ENCODE peak calls at places on chromosomes 5 and 9, in eight cellular contexts. One of them, this sample, is unnamed.

GRCh38 chr5:176543428-176544182 is 5.5 kb upstream of the CDHR2 start:
- DNase-seq in GM23248: peak; percentile 73
- DNase-seq in fibroblast of mammary gland: no peak
- DNase-seq in MCF 10A: peak; percentile 75
- DNase-seq in DMS153: peak; percentile 22
- DNase-seq in activated CD8-positive, alpha-beta memory T cell treated with anti-CD3 and anti-CD28 coated beads, Interleukin-2, amount 50 U/mL, for 48 hours: peak; percentile 88
- DNase-seq in ELF-1: peak; percentile 76
- DNase-seq in KBM-7: peak; percentile 80
- DNase-seq in this sample: peak; percentile 74

GRCh38 chr9:6907772-6908381 is 150.1 kb downstream of the KDM4C start:
- DNase-seq in GM23248: peak; percentile 48
- DNase-seq in fibroblast of mammary gland: peak; percentile 58
- DNase-seq in MCF 10A: peak; percentile 52
- DNase-seq in DMS153: no peak
- DNase-seq in activated CD8-positive, alpha-beta memory T cell treated with anti-CD3 and anti-CD28 coated beads, Interleukin-2, amount 50 U/mL, for 48 hours: no peak
- DNase-seq in ELF-1: no peak
- DNase-seq in KBM-7: peak; percentile 31
- DNase-seq in this sample: peak; percentile 7

GRCh38 chr9:31027678-31028077 is 1356.8 kb upstream of the ACO1 start:
- DNase-seq in GM23248: no peak
- DNase-seq in fibroblast of mammary gland: no peak
- DNase-seq in MCF 10A: no peak
- DNase-seq in DMS153: no peak
- DNase-seq in activated CD8-positive, alpha-beta memory T cell treated with anti-CD3 and anti-CD28 coated beads, Interleukin-2, amount 50 U/mL, for 48 hours: no peak
- DNase-seq in ELF-1: no peak
- DNase-seq in KBM-7: no peak
- DNase-seq in this sample: no peak

GRCh38 chr5:54146390-54146789 is 164.0 kb downstream of the ARL15 start:
- DNase-seq in GM23248: no peak
- DNase-seq in fibroblast of mammary gland: no peak
- DNase-seq in MCF 10A: no peak
- DNase-seq in DMS153: no peak
- DNase-seq in activated CD8-positive, alpha-beta memory T cell treated with anti-CD3 and anti-CD28 coated beads, Interleukin-2, amount 50 U/mL, for 48 hours: no peak
- DNase-seq in ELF-1: no peak
- DNase-seq in KBM-7: no peak
- DNase-seq in this sample: no peak

GRCh38 chr5:160269017-160269416 is 39.7 kb downstream of the FABP6 start:
- DNase-seq in GM23248: peak; percentile 57
- DNase-seq in fibroblast of mammary gland: peak; percentile 84
- DNase-seq in MCF 10A: peak; percentile 90
- DNase-seq in DMS153: peak; percentile 49
- DNase-seq in activated CD8-positive, alpha-beta memory T cell treated with anti-CD3 and anti-CD28 coated beads, Interleukin-2, amount 50 U/mL, for 48 hours: no peak
- DNase-seq in ELF-1: peak; percentile 77
- DNase-seq in KBM-7: peak; percentile 81
- DNase-seq in this sample: no peak

GRCh38 chr5:170854550-170854949 is 7.3 kb upstream of the RANBP17 start:
- DNase-seq in GM23248: no peak
- DNase-seq in fibroblast of mammary gland: no peak
- DNase-seq in MCF 10A: no peak
- DNase-seq in DMS153: no peak
- DNase-seq in activated CD8-positive, alpha-beta memory T cell treated with anti-CD3 and anti-CD28 coated beads, Interleukin-2, amount 50 U/mL, for 48 hours: no peak
- DNase-seq in ELF-1: no peak
- DNase-seq in KBM-7: no peak
- DNase-seq in this sample: no peak

GRCh38 chr9:99823392-99824377 is 2.0 kb downstream of the NR4A3 start:
- DNase-seq in GM23248: peak; percentile 71
- DNase-seq in fibroblast of mammary gland: peak; percentile 47
- DNase-seq in MCF 10A: peak; percentile 29
- DNase-seq in DMS153: no peak
- DNase-seq in activated CD8-positive, alpha-beta memory T cell treated with anti-CD3 and anti-CD28 coated beads, Interleukin-2, amount 50 U/mL, for 48 hours: peak; percentile 90
- DNase-seq in ELF-1: peak; percentile 48
- DNase-seq in KBM-7: peak; percentile 20
- DNase-seq in this sample: no peak

GRCh38 chr5:135891280-135891679 is 4.4 kb downstream of the IL9 start:
- DNase-seq in GM23248: no peak
- DNase-seq in fibroblast of mammary gland: no peak
- DNase-seq in MCF 10A: peak; percentile 40
- DNase-seq in DMS153: no peak
- DNase-seq in activated CD8-positive, alpha-beta memory T cell treated with anti-CD3 and anti-CD28 coated beads, Interleukin-2, amount 50 U/mL, for 48 hours: no peak
- DNase-seq in ELF-1: no peak
- DNase-seq in KBM-7: no peak
- DNase-seq in this sample: no peak

GRCh38 chr5:82593481-82593880 is 315.3 kb upstream of the RPS23 start:
- DNase-seq in GM23248: peak; percentile 50
- DNase-seq in fibroblast of mammary gland: peak; percentile 27
- DNase-seq in MCF 10A: peak; percentile 3
- DNase-seq in DMS153: no peak
- DNase-seq in activated CD8-positive, alpha-beta memory T cell treated with anti-CD3 and anti-CD28 coated beads, Interleukin-2, amount 50 U/mL, for 48 hours: no peak
- DNase-seq in ELF-1: no peak
- DNase-seq in KBM-7: no peak
- DNase-seq in this sample: no peak

GRCh38 chr5:176490291-176490690 is 42.1 kb downstream of the FAF2 start:
- DNase-seq in GM23248: no peak
- DNase-seq in fibroblast of mammary gland: no peak
- DNase-seq in MCF 10A: peak; percentile 28
- DNase-seq in DMS153: no peak
- DNase-seq in activated CD8-positive, alpha-beta memory T cell treated with anti-CD3 and anti-CD28 coated beads, Interleukin-2, amount 50 U/mL, for 48 hours: no peak
- DNase-seq in ELF-1: no peak
- DNase-seq in KBM-7: peak; percentile 34
- DNase-seq in this sample: no peak

GRCh38 chr9:94056442-94056974 is 27.8 kb upstream of the PTPDC1 start:
- DNase-seq in GM23248: peak; percentile 81
- DNase-seq in fibroblast of mammary gland: peak; percentile 93
- DNase-seq in MCF 10A: peak; percentile 8
- DNase-seq in DMS153: no peak
- DNase-seq in activated CD8-positive, alpha-beta memory T cell treated with anti-CD3 and anti-CD28 coated beads, Interleukin-2, amount 50 U/mL, for 48 hours: no peak
- DNase-seq in ELF-1: no peak
- DNase-seq in KBM-7: no peak
- DNase-seq in this sample: no peak

GRCh38 chr9:119003218-119003617 is 366.0 kb downstream of the BRINP1 start:
- DNase-seq in GM23248: peak; percentile 82
- DNase-seq in fibroblast of mammary gland: peak; percentile 83
- DNase-seq in MCF 10A: no peak
- DNase-seq in DMS153: no peak
- DNase-seq in activated CD8-positive, alpha-beta memory T cell treated with anti-CD3 and anti-CD28 coated beads, Interleukin-2, amount 50 U/mL, for 48 hours: no peak
- DNase-seq in ELF-1: no peak
- DNase-seq in KBM-7: no peak
- DNase-seq in this sample: no peak

GRCh38 chr9:34496149-34496712 is 26.6 kb downstream of the ENHO start:
- DNase-seq in GM23248: peak; percentile 10
- DNase-seq in fibroblast of mammary gland: peak; percentile 55
- DNase-seq in MCF 10A: peak; percentile 67
- DNase-seq in DMS153: no peak
- DNase-seq in activated CD8-positive, alpha-beta memory T cell treated with anti-CD3 and anti-CD28 coated beads, Interleukin-2, amount 50 U/mL, for 48 hours: no peak
- DNase-seq in ELF-1: no peak
- DNase-seq in KBM-7: no peak
- DNase-seq in this sample: no peak

GRCh38 chr9:20178197-20178596 is 389.4 kb upstream of the SLC24A2 start:
- DNase-seq in GM23248: no peak
- DNase-seq in fibroblast of mammary gland: no peak
- DNase-seq in MCF 10A: no peak
- DNase-seq in DMS153: no peak
- DNase-seq in activated CD8-positive, alpha-beta memory T cell treated with anti-CD3 and anti-CD28 coated beads, Interleukin-2, amount 50 U/mL, for 48 hours: no peak
- DNase-seq in ELF-1: no peak
- DNase-seq in KBM-7: no peak
- DNase-seq in this sample: no peak

GRCh38 chr9:20280330-20280729 is 342.0 kb downstream of the MLLT3 start:
- DNase-seq in GM23248: no peak
- DNase-seq in fibroblast of mammary gland: no peak
- DNase-seq in MCF 10A: no peak
- DNase-seq in DMS153: no peak
- DNase-seq in activated CD8-positive, alpha-beta memory T cell treated with anti-CD3 and anti-CD28 coated beads, Interleukin-2, amount 50 U/mL, for 48 hours: no peak
- DNase-seq in ELF-1: no peak
- DNase-seq in KBM-7: no peak
- DNase-seq in this sample: no peak

GRCh38 chr5:179250561-179251225 is 94.6 kb downstream of the ADAMTS2 start:
- DNase-seq in GM23248: no peak
- DNase-seq in fibroblast of mammary gland: no peak
- DNase-seq in MCF 10A: no peak
- DNase-seq in DMS153: no peak
- DNase-seq in activated CD8-positive, alpha-beta memory T cell treated with anti-CD3 and anti-CD28 coated beads, Interleukin-2, amount 50 U/mL, for 48 hours: no peak
- DNase-seq in ELF-1: no peak
- DNase-seq in KBM-7: no peak
- DNase-seq in this sample: no peak

GRCh38 chr5:157180374-157181264 is at the start of gene ITK:
- DNase-seq in GM23248: no peak
- DNase-seq in fibroblast of mammary gland: no peak
- DNase-seq in MCF 10A: no peak
- DNase-seq in DMS153: no peak
- DNase-seq in activated CD8-positive, alpha-beta memory T cell treated with anti-CD3 and anti-CD28 coated beads, Interleukin-2, amount 50 U/mL, for 48 hours: no peak
- DNase-seq in ELF-1: no peak
- DNase-seq in KBM-7: no peak
- DNase-seq in this sample: no peak

GRCh38 chr9:22029231-22029630 is 20.1 kb upstream of the CDKN2B start:
- DNase-seq in GM23248: no peak
- DNase-seq in fibroblast of mammary gland: no peak
- DNase-seq in MCF 10A: no peak
- DNase-seq in DMS153: no peak
- DNase-seq in activated CD8-positive, alpha-beta memory T cell treated with anti-CD3 and anti-CD28 coated beads, Interleukin-2, amount 50 U/mL, for 48 hours: no peak
- DNase-seq in ELF-1: no peak
- DNase-seq in KBM-7: no peak
- DNase-seq in this sample: no peak

GRCh38 chr5:90562331-90562730 is 3.7 kb downstream of the ADGRV1 start:
- DNase-seq in GM23248: no peak
- DNase-seq in fibroblast of mammary gland: no peak
- DNase-seq in MCF 10A: no peak
- DNase-seq in DMS153: peak; percentile 4
- DNase-seq in activated CD8-positive, alpha-beta memory T cell treated with anti-CD3 and anti-CD28 coated beads, Interleukin-2, amount 50 U/mL, for 48 hours: no peak
- DNase-seq in ELF-1: no peak
- DNase-seq in KBM-7: no peak
- DNase-seq in this sample: no peak

GRCh38 chr9:137303031-137303892 is 1.2 kb upstream of the NRARP start:
- DNase-seq in GM23248: no peak
- DNase-seq in fibroblast of mammary gland: no peak
- DNase-seq in MCF 10A: no peak
- DNase-seq in DMS153: no peak
- DNase-seq in activated CD8-positive, alpha-beta memory T cell treated with anti-CD3 and anti-CD28 coated beads, Interleukin-2, amount 50 U/mL, for 48 hours: no peak
- DNase-seq in ELF-1: no peak
- DNase-seq in KBM-7: peak; percentile 65
- DNase-seq in this sample: no peak

GRCh38 chr5:20286512-20286911 is 298.5 kb upstream of the CDH18 start:
- DNase-seq in GM23248: peak; percentile 55
- DNase-seq in fibroblast of mammary gland: peak; percentile 73
- DNase-seq in MCF 10A: peak; percentile 61
- DNase-seq in DMS153: no peak
- DNase-seq in activated CD8-positive, alpha-beta memory T cell treated with anti-CD3 and anti-CD28 coated beads, Interleukin-2, amount 50 U/mL, for 48 hours: no peak
- DNase-seq in ELF-1: no peak
- DNase-seq in KBM-7: no peak
- DNase-seq in this sample: no peak

GRCh38 chr5:109448838-109449237 is 39.1 kb upstream of the PJA2 start:
- DNase-seq in GM23248: no peak
- DNase-seq in fibroblast of mammary gland: no peak
- DNase-seq in MCF 10A: peak; percentile 54
- DNase-seq in DMS153: no peak
- DNase-seq in activated CD8-positive, alpha-beta memory T cell treated with anti-CD3 and anti-CD28 coated beads, Interleukin-2, amount 50 U/mL, for 48 hours: no peak
- DNase-seq in ELF-1: no peak
- DNase-seq in KBM-7: no peak
- DNase-seq in this sample: no peak

GRCh38 chr5:126054593-126055347 is 368.4 kb upstream of the GRAMD2B start:
- DNase-seq in GM23248: no peak
- DNase-seq in fibroblast of mammary gland: no peak
- DNase-seq in MCF 10A: no peak
- DNase-seq in DMS153: peak; percentile 45
- DNase-seq in activated CD8-positive, alpha-beta memory T cell treated with anti-CD3 and anti-CD28 coated beads, Interleukin-2, amount 50 U/mL, for 48 hours: no peak
- DNase-seq in ELF-1: no peak
- DNase-seq in KBM-7: no peak
- DNase-seq in this sample: no peak

GRCh38 chr5:135704616-135705015 is 125.8 kb upstream of the CXCL14 start:
- DNase-seq in GM23248: no peak
- DNase-seq in fibroblast of mammary gland: no peak
- DNase-seq in MCF 10A: no peak
- DNase-seq in DMS153: no peak
- DNase-seq in activated CD8-positive, alpha-beta memory T cell treated with anti-CD3 and anti-CD28 coated beads, Interleukin-2, amount 50 U/mL, for 48 hours: no peak
- DNase-seq in ELF-1: no peak
- DNase-seq in KBM-7: no peak
- DNase-seq in this sample: no peak

GRCh38 chr5:75367401-75367800 is 30.4 kb downstream of the HMGCR start:
- DNase-seq in GM23248: peak; percentile 38
- DNase-seq in fibroblast of mammary gland: peak; percentile 65
- DNase-seq in MCF 10A: no peak
- DNase-seq in DMS153: no peak
- DNase-seq in activated CD8-positive, alpha-beta memory T cell treated with anti-CD3 and anti-CD28 coated beads, Interleukin-2, amount 50 U/mL, for 48 hours: no peak
- DNase-seq in ELF-1: no peak
- DNase-seq in KBM-7: no peak
- DNase-seq in this sample: no peak

GRCh38 chr9:91898451-91899433 is 51.3 kb downstream of the ROR2 start:
- DNase-seq in GM23248: peak; percentile 47
- DNase-seq in fibroblast of mammary gland: peak; percentile 71
- DNase-seq in MCF 10A: peak; percentile 3
- DNase-seq in DMS153: peak; percentile 98
- DNase-seq in activated CD8-positive, alpha-beta memory T cell treated with anti-CD3 and anti-CD28 coated beads, Interleukin-2, amount 50 U/mL, for 48 hours: no peak
- DNase-seq in ELF-1: peak; percentile 77
- DNase-seq in KBM-7: peak; percentile 23
- DNase-seq in this sample: no peak

GRCh38 chr9:123401879-123402513 is 46.0 kb downstream of the CRB2 start:
- DNase-seq in GM23248: peak; percentile 73
- DNase-seq in fibroblast of mammary gland: peak; percentile 45
- DNase-seq in MCF 10A: peak; percentile 41
- DNase-seq in DMS153: no peak
- DNase-seq in activated CD8-positive, alpha-beta memory T cell treated with anti-CD3 and anti-CD28 coated beads, Interleukin-2, amount 50 U/mL, for 48 hours: no peak
- DNase-seq in ELF-1: peak; percentile 67
- DNase-seq in KBM-7: peak; percentile 58
- DNase-seq in this sample: no peak

GRCh38 chr5:32916648-32917047 is 205.5 kb downstream of the NPR3 start:
- DNase-seq in GM23248: peak; percentile 62
- DNase-seq in fibroblast of mammary gland: peak; percentile 44
- DNase-seq in MCF 10A: peak; percentile 66
- DNase-seq in DMS153: no peak
- DNase-seq in activated CD8-positive, alpha-beta memory T cell treated with anti-CD3 and anti-CD28 coated beads, Interleukin-2, amount 50 U/mL, for 48 hours: no peak
- DNase-seq in ELF-1: peak; percentile 4
- DNase-seq in KBM-7: peak; percentile 62
- DNase-seq in this sample: no peak

GRCh38 chr5:140174014-140174413 is 974 bp upstream of the CYSTM1 start:
- DNase-seq in GM23248: no peak
- DNase-seq in fibroblast of mammary gland: no peak
- DNase-seq in MCF 10A: no peak
- DNase-seq in DMS153: no peak
- DNase-seq in activated CD8-positive, alpha-beta memory T cell treated with anti-CD3 and anti-CD28 coated beads, Interleukin-2, amount 50 U/mL, for 48 hours: no peak
- DNase-seq in ELF-1: no peak
- DNase-seq in KBM-7: no peak
- DNase-seq in this sample: no peak

This sample was measured in KG1.